ENCODE peak calls at places on chromosomes 3 and 15, in four cellular contexts. One of them, this sample, is unnamed.

GRCh38 chr15:38589502-38589901 is 24.9 kb upstream of the RASGRP1 start:
- DNase-seq in testis: peak; percentile 48
- DNase-seq in body of pancreas: no peak
- DNase-seq in neuronal stem cell: no peak
- DNase-seq in this sample: no peak

GRCh38 chr3:188706599-188706998 is 465.2 kb upstream of the TPRG1 start:
- DNase-seq in neuronal stem cell: no peak
- DNase-seq in testis: no peak
- DNase-seq in body of pancreas: no peak
- DNase-seq in this sample: no peak

GRCh38 chr3:58404396-58404795 is 29.2 kb downstream of the PDHB start:
- DNase-seq in body of pancreas: no peak
- DNase-seq in testis: no peak
- DNase-seq in neuronal stem cell: no peak
- DNase-seq in this sample: no peak

GRCh38 chr3:112445839-112446238 is 53.4 kb downstream of the BTLA start:
- DNase-seq in body of pancreas: no peak
- DNase-seq in neuronal stem cell: no peak
- DNase-seq in testis: no peak
- DNase-seq in this sample: no peak

GRCh38 chr3:140822381-140823047 is 119.1 kb upstream of the SLC25A36 start:
- DNase-seq in neuronal stem cell: no peak
- DNase-seq in body of pancreas: no peak
- DNase-seq in testis: no peak
- DNase-seq in this sample: no peak

GRCh38 chr15:80856400-80856799 is 77.2 kb downstream of the CEMIP start:
- DNase-seq in neuronal stem cell: no peak
- DNase-seq in body of pancreas: no peak
- DNase-seq in testis: no peak
- DNase-seq in this sample: peak; percentile 30

GRCh38 chr3:15273214-15273613 is 59.2 kb downstream of the SH3BP5 start:
- DNase-seq in testis: no peak
- DNase-seq in neuronal stem cell: no peak
- DNase-seq in body of pancreas: no peak
- DNase-seq in this sample: no peak

GRCh38 chr15:75815811-75816719 is 27.2 kb upstream of the UBE2Q2 start:
- DNase-seq in testis: peak; percentile 15
- DNase-seq in body of pancreas: no peak
- DNase-seq in neuronal stem cell: no peak
- DNase-seq in this sample: no peak

GRCh38 chr15:76293361-76293760 is 17.9 kb downstream of the ETFA start:
- DNase-seq in neuronal stem cell: no peak
- DNase-seq in body of pancreas: no peak
- DNase-seq in testis: no peak
- DNase-seq in this sample: no peak

GRCh38 chr15:99429681-99430081 is 136.1 kb upstream of the MEF2A start:
- DNase-seq in body of pancreas: no peak
- DNase-seq in neuronal stem cell: no peak
- DNase-seq in testis: no peak
- DNase-seq in this sample: no peak

GRCh38 chr3:88151358-88151757 is 1.6 kb downstream of the C3orf38 start:
- DNase-seq in testis: no peak
- DNase-seq in neuronal stem cell: no peak
- DNase-seq in body of pancreas: no peak
- DNase-seq in this sample: no peak

GRCh38 chr3:116139607-116140006 is 305.7 kb downstream of the LSAMP start:
- DNase-seq in neuronal stem cell: no peak
- DNase-seq in testis: no peak
- DNase-seq in body of pancreas: no peak
- DNase-seq in this sample: no peak

GRCh38 chr15:60392986-60393811 is 4.6 kb downstream of the ANXA2 start:
- DNase-seq in testis: peak; percentile 71
- DNase-seq in neuronal stem cell: no peak
- DNase-seq in body of pancreas: peak; percentile 73
- DNase-seq in this sample: no peak

GRCh38 chr15:60390931-60391501 is 6.8 kb downstream of the ANXA2 start:
- DNase-seq in neuronal stem cell: peak; percentile 75
- DNase-seq in body of pancreas: peak; percentile 15
- DNase-seq in testis: no peak
- DNase-seq in this sample: peak; percentile 86

GRCh38 chr15:60390231-60390630 is 7.6 kb downstream of the ANXA2 start:
- DNase-seq in body of pancreas: no peak
- DNase-seq in neuronal stem cell: no peak
- DNase-seq in testis: no peak
- DNase-seq in this sample: no peak

GRCh38 chr15:60392601-60392985 is 5.2 kb downstream of the ANXA2 start:
- DNase-seq in body of pancreas: peak; percentile 19
- DNase-seq in testis: no peak
- DNase-seq in neuronal stem cell: no peak
- DNase-seq in this sample: peak; percentile 65

DNA sequence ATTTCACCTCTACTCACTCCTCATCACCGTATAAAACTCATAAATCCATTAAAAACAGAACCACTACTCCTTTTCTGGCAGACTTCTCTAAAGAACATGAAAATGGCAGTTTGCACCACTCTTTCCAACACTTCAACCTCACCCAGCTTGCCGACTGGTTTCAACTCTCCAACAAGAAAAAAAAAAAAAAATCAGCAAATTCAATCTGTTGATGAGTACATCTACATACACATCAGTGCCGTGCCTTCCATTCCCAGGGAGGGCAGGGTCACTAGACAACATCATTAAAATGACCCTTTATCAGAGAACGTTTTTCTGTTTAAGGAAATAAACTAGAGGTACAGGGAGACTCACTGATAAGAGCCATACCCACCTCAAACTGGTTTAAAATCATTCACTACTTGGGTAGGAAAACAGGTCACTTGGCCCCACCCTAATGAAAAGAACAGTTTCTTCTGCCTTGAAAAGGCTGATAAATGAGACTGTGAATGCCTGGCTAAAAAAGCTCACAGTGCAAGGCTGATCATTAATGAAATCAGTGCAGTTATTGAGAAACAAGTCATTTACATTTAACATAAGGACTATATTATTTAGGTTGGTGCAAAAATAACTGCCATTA is 6.0 kb downstream of the ANXA2 start:
- DNase-seq in body of pancreas: no peak
- DNase-seq in neuronal stem cell: no peak
- DNase-seq in testis: no peak
- DNase-seq in this sample: no peak
- H3K4me3 ChIP-seq in body of pancreas: no peak overlapping the region
- H3K4me3 ChIP-seq in neuronal stem cell: no peak overlapping the region
- H3K4me3 ChIP-seq in testis: no peak overlapping the region
- H3K4me3 ChIP-seq in this sample: no peak overlapping the region

DNA sequence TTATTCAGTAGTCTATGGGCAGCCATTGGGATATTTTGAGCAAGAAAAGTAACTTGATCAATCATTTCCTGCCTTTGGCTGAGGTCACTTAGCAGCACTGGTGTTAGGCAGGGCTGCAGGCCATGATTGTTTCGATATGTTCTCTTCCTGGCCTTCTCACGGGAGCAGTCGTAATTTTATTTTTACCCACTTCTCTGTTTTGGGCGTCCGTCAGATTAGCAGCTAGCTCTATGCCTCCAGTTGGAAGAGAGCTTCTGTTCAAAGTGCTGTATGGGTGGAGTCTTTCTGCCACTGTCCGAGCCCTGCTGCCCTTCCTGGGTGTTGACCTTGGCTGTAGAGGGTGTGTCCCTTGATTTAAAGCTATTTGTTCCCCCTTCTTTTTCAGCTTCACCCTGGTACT is 123.4 kb upstream of the ROPN1 start:
- DNase-seq in body of pancreas: no peak
- DNase-seq in neuronal stem cell: no peak
- DNase-seq in testis: no peak
- DNase-seq in this sample: no peak
- H3K4me1 ChIP-seq in body of pancreas: no peaks in the 10 kb centered on the region
- H3K4me1 ChIP-seq in neuronal stem cell: peaks cover 11% of the 10 kb centered on the region
- H3K4me1 ChIP-seq in testis: peaks cover 5% of the 10 kb centered on the region
- H3K4me1 ChIP-seq in this sample: no peaks in the 10 kb centered on the region

GRCh38 chr3:195801251-195802183 is 10.2 kb downstream of the MUC4 start:
- DNase-seq in testis: no peak
- DNase-seq in body of pancreas: no peak
- DNase-seq in neuronal stem cell: no peak
- DNase-seq in this sample: no peak

GRCh38 chr3:195803309-195803908 is 8.3 kb downstream of the MUC4 start:
- DNase-seq in testis: peak; percentile 81
- DNase-seq in body of pancreas: peak; percentile 29
- DNase-seq in neuronal stem cell: no peak
- DNase-seq in this sample: no peak

GRCh38 chr3:195805181-195805580 is 6.5 kb downstream of the MUC4 start:
- DNase-seq in testis: no peak
- DNase-seq in body of pancreas: no peak
- DNase-seq in neuronal stem cell: no peak
- DNase-seq in this sample: no peak

GRCh38 chr3:195802261-195802701 is 9.4 kb downstream of the MUC4 start:
- DNase-seq in body of pancreas: no peak
- DNase-seq in neuronal stem cell: no peak
- DNase-seq in testis: peak; percentile 61
- DNase-seq in this sample: no peak

DNA sequence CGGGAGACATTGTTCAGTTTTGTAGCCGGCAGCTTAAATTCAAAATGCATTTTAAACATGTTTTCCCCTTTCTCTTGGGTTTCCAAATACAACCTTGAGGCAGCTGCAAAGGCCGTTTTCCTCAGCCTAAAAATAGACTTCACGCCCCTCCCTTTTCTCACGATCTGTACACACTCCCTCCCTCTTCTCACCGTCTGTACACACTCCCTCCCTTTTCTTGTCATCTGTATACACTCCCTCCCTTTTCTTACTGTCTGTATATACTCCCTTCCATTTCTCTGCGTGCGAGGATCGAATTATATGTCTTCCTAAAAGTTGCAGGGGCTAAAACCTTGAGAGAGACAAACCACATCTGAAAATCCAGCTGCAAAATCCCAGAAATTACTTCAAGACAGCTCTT is 8.9 kb downstream of the MUC4 start:
- DNase-seq in testis: peak; percentile 63
- DNase-seq in body of pancreas: peak; percentile 45
- DNase-seq in neuronal stem cell: no peak
- DNase-seq in this sample: no peak
- H3K4me3 ChIP-seq in testis: no peak overlapping the region
- H3K4me3 ChIP-seq in body of pancreas: no peak overlapping the region
- H3K4me3 ChIP-seq in neuronal stem cell: no peak overlapping the region
- H3K4me3 ChIP-seq in this sample: no peak overlapping the region

GRCh38 chr15:93025625-93025982 is 63.4 kb downstream of the RGMA start:
- DNase-seq in neuronal stem cell: no peak
- DNase-seq in testis: peak; percentile 12
- DNase-seq in body of pancreas: no peak
- DNase-seq in this sample: no peak
- H3K4me1 ChIP-seq in neuronal stem cell: no peaks in the 10 kb centered on the region
- H3K4me1 ChIP-seq in testis: peaks cover 31% of the 10 kb centered on the region
- H3K4me1 ChIP-seq in body of pancreas: peaks cover 30% of the 10 kb centered on the region
- H3K4me1 ChIP-seq in this sample: no peaks in the 10 kb centered on the region

GRCh38 chr3:36763111-36763849 is 1.1 kb downstream of the DCLK3 start:
- DNase-seq in neuronal stem cell: no peak
- DNase-seq in body of pancreas: no peak
- DNase-seq in testis: no peak
- DNase-seq in this sample: no peak
- H3K4me3 ChIP-seq in neuronal stem cell: peak overlapping the region; percentile 91
- H3K4me3 ChIP-seq in body of pancreas: no peak overlapping the region
- H3K4me3 ChIP-seq in testis: peak overlapping the region; percentile 34
- H3K4me3 ChIP-seq in this sample: no peak overlapping the region

DNA sequence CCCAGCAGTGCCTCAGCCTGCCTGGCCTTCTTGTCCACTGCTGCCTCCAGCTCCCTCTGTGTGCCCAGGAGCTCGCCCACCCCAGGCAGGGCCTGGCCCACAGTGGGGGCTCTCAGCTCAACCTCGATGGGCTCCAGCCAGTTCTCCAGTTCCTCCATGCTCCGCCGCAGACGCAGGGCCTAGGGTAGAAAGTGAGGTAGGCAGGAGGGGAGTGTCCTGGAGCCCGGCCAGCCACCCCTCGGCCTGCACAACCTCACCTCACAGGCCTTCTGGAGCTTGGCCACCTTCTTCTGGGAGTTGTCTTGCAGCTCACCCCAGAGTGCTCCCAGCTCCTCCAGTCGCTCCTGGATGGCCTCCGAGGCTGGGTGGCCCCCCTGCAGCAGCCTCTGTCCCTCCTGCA is 18.7 kb downstream of the PLA2G4B start:
- DNase-seq in testis: no peak
- DNase-seq in body of pancreas: no peak
- DNase-seq in neuronal stem cell: no peak
- DNase-seq in this sample: no peak
- H3K4me1 ChIP-seq in testis: peaks cover 5% of the 10 kb centered on the region
- H3K4me1 ChIP-seq in body of pancreas: no peaks in the 10 kb centered on the region
- H3K4me1 ChIP-seq in neuronal stem cell: peaks cover 12% of the 10 kb centered on the region
- H3K4me1 ChIP-seq in this sample: no peaks in the 10 kb centered on the region

GRCh38 chr3:194204793-194205065 is 68.8 kb downstream of the HES1 start:
- DNase-seq in testis: no peak
- DNase-seq in body of pancreas: no peak
- DNase-seq in neuronal stem cell: no peak
- DNase-seq in this sample: peak; percentile 9
- H3K4me3 ChIP-seq in testis: no peak overlapping the region
- H3K4me3 ChIP-seq in body of pancreas: no peak overlapping the region
- H3K4me3 ChIP-seq in neuronal stem cell: no peak overlapping the region
- H3K4me3 ChIP-seq in this sample: no peak overlapping the region

GRCh38 chr3:138849541-138849940 is 14.8 kb upstream of the PIK3CB start:
- DNase-seq in neuronal stem cell: no peak
- DNase-seq in testis: no peak
- DNase-seq in body of pancreas: no peak
- DNase-seq in this sample: no peak

GRCh38 chr3:138846350-138846756 is 11.6 kb upstream of the PIK3CB start:
- DNase-seq in testis: no peak
- DNase-seq in body of pancreas: no peak
- DNase-seq in neuronal stem cell: no peak
- DNase-seq in this sample: peak; percentile 43

GRCh38 chr3:138854204-138854603 is 19.5 kb upstream of the PIK3CB start:
- DNase-seq in testis: no peak
- DNase-seq in neuronal stem cell: no peak
- DNase-seq in body of pancreas: no peak
- DNase-seq in this sample: no peak

GRCh38 chr3:138848696-138849095 is 14.0 kb upstream of the PIK3CB start:
- DNase-seq in neuronal stem cell: no peak
- DNase-seq in body of pancreas: no peak
- DNase-seq in testis: no peak
- DNase-seq in this sample: no peak

GRCh38 chr3:138850151-138850550 is 15.4 kb upstream of the PIK3CB start:
- DNase-seq in neuronal stem cell: no peak
- DNase-seq in testis: no peak
- DNase-seq in body of pancreas: peak; percentile 56
- DNase-seq in this sample: no peak
- H3K4me1 ChIP-seq in neuronal stem cell: peaks cover 1% of the 10 kb centered on the region
- H3K4me1 ChIP-seq in testis: no peaks in the 10 kb centered on the region
- H3K4me1 ChIP-seq in body of pancreas: no peaks in the 10 kb centered on the region
- H3K4me1 ChIP-seq in this sample: peaks cover 14% of the 10 kb centered on the region

DNA sequence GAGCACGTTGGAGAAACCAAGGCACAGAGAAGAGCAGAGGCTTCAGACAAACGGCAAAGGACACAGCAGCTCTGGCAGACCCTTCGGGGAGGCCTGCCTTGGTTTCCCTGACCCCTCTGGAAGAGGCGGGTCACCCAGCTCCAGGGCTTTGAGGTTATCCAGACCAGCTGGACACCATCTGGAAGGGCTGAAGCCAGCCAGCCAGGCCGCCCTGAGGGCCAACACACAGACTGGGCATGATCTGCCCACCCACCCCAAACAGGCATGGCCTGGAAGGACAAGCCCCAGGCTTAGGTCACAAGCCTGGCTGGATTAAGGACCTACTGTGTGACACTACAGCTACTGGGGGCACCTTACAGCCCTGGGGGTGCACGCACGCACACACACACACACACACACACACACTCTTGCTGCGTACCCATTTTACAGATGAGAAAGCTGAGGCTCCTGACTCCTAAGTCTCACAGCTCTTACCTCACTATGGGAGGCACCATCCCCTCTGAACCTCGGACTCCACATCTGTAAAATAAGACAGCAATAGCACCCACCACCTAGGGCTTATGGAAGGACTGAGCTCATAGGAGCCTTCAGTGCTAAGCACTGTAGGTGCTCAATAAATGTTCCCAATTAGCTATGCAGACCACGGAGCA is 10.8 kb downstream of the PLXND1 start:
- DNase-seq in body of pancreas: no peak
- DNase-seq in neuronal stem cell: no peak
- DNase-seq in testis: no peak
- DNase-seq in this sample: no peak
- H3K4me3 ChIP-seq in body of pancreas: no peak overlapping the region
- H3K4me3 ChIP-seq in neuronal stem cell: no peak overlapping the region
- H3K4me3 ChIP-seq in testis: no peak overlapping the region
- H3K4me3 ChIP-seq in this sample: no peak overlapping the region

This sample was measured in HAP-1.